ENCODE peak calls at places on chromosomes 2 and 18, in six cellular contexts. T, M, R, U, C and A are unnamed samples.

GRCh38 chr2:167935803-167936110 is 311.6 kb downstream of the STK39 start:
- DNase-seq in T (no peak), M (no peak), R (no peak), U (no peak), C (no peak), A (no peak)

GRCh38 chr2:239887604-239888003 is 137.5 kb downstream of the NDUFA10 start:
- DNase-seq in T (no peak), M (no peak), R (no peak), U (no peak), C (no peak), A (no peak)

GRCh38 chr2:33529771-33530481 is 53.5 kb downstream of the RASGRP3 start:
- DNase-seq in T (peak; percentile 12), M (peak; percentile 48), R (peak; percentile 25), U (no peak), C (peak; percentile 28), A (peak; percentile 12)

GRCh38 chr2:660477-661214 is 16.6 kb downstream of the TMEM18 start:
- DNase-seq in T (no peak), M (no peak), R (no peak), U (no peak), C (no peak), A (no peak)

GRCh38 chr2:378364-378763 is 90.5 kb upstream of the ALKAL2 start:
- DNase-seq in T (no peak), M (no peak), R (no peak), U (peak; percentile 61), C (no peak), A (no peak)

GRCh38 chr2:216915548-216916128 is 55.8 kb upstream of the TNP1 start:
- DNase-seq in T (no peak), M (no peak), R (no peak), U (no peak), C (no peak), A (no peak)

GRCh38 chr2:170843656-170844055 is 27.0 kb downstream of the GAD1 start:
- DNase-seq in T (peak; percentile 47), M (no peak), R (no peak), U (no peak), C (no peak), A (peak; percentile 71)

GRCh38 chr2:85794491-85795121 is 40.8 kb downstream of the ATOH8 start:
- DNase-seq in T (no peak), M (no peak), R (no peak), U (no peak), C (no peak), A (no peak)

GRCh38 chr2:23561088-23561487 is 176.1 kb downstream of the KLHL29 start:
- DNase-seq in T (no peak), M (no peak), R (no peak), U (no peak), C (no peak), A (no peak)

GRCh38 chr2:69013837-69014796 is 1.1 kb downstream of the ANTXR1 start:
- DNase-seq in T (peak; percentile 27), M (peak; percentile 67), R (no peak), U (no peak), C (no peak), A (no peak)

GRCh38 chr2:73359915-73360697 is 25.5 kb upstream of the ALMS1 start:
- DNase-seq in T (peak; percentile 10), M (no peak), R (peak; percentile 16), U (no peak), C (no peak), A (peak; percentile 7)

GRCh38 chr2:42793314-42794270 is 1.2 kb upstream of the HAAO start:
- DNase-seq in T (no peak), M (no peak), R (no peak), U (no peak), C (no peak), A (no peak)

GRCh38 chr2:190791347-190791982 is 89.2 kb upstream of the GLS start:
- DNase-seq in T (peak; percentile 93), M (no peak), R (peak; percentile 10), U (no peak), C (no peak), A (peak; percentile 64)

GRCh38 chr2:66446924-66447323 is 12.0 kb downstream of the MEIS1 start:
- DNase-seq in T (no peak), M (no peak), R (no peak), U (no peak), C (no peak), A (no peak)

GRCh38 chr18:3305354-3305762 is 43.4 kb downstream of the MYL12B start:
- DNase-seq in T (peak; percentile 21), M (peak; percentile 25), R (no peak), U (no peak), C (no peak), A (peak; percentile 77)

DNA sequence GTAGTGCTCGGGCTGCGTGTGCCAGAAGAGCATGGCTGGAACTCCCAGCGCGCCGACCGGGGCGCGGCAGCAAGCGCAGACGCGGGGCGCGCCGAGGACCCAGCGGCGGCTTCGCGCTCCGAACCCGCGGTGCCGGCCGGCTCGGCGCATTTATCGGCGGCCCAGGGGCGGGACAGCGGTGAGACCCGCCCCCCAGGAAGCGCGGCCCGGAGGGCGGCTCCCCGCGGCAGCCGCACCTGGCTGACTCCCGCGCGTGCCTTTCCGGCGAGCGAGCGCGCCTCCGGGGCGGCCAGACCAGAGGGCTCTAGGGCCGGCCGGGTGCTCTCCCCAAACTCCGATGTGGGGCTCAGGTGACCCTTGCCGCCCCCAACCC is at the start of gene TFCP2L1:
- DNase-seq in T (no peak), M (peak; percentile 43), R (peak; percentile 86), U (no peak), C (no peak), A (peak; percentile 22)
- TF ChIP-seq MYC in T (no peak), M (no peak), R (no peak), U (no peak), C (no peak), A (no peak)

GRCh38 chr18:50720281-50720680 is 99.5 kb downstream of the MRO start:
- DNase-seq in T (no peak), M (no peak), R (no peak), U (no peak), C (no peak), A (no peak)
- TF ChIP-seq MAX in T (no peak), M (no peak), R (no peak), U (no peak), C (no peak), A (no peak)

GRCh38 chr2:25310690-25310964 is 31.1 kb downstream of the DNMT3A start:
- DNase-seq in T (no peak), M (no peak), R (no peak), U (no peak), C (no peak), A (no peak)
- TF ChIP-seq CTCF in T (no peak), M (no peak), R (no peak), U (no peak), C (no peak), A (no peak)

GRCh38 chr2:149658553-149658952 is 71.0 kb upstream of the MMADHC start:
- DNase-seq in T (no peak), M (no peak), R (no peak), U (no peak), C (no peak), A (no peak)

GRCh38 chr2:149664896-149665295 is 77.3 kb upstream of the MMADHC start:
- DNase-seq in T (no peak), M (no peak), R (no peak), U (no peak), C (no peak), A (no peak)

GRCh38 chr2:149662556-149662955 is 75.0 kb upstream of the MMADHC start:
- DNase-seq in T (no peak), M (no peak), R (no peak), U (no peak), C (no peak), A (no peak)

GRCh38 chr2:149657393-149657792 is 69.8 kb upstream of the MMADHC start:
- DNase-seq in T (no peak), M (no peak), R (no peak), U (no peak), C (no peak), A (no peak)

DNA sequence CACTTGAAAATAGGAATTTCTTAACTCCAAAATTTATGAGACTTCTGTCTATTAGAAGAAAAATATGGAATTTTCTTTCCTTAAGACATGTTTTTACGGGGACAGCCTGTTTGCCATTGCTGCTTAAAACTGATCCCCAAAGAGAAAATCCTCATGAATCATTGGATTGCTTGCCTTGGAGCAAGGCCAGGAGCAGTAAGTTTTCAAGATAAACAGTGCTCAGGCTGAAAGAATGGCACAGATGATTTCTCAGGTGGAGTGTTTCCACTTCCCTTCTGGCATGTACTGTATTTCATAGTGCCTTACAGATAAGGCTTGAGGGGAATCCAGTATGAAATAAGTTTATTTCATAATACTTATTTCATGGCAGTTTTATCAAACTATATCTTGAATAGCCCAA is 74.3 kb upstream of the MMADHC start:
- DNase-seq in T (peak; percentile 91), M (peak; percentile 37), R (no peak), U (no peak), C (no peak), A (no peak)
- TF ChIP-seq MYC in T (no peak), M (no peak), R (no peak), U (no peak), C (no peak), A (no peak)

GRCh38 chr2:234873828-234874173 is 78.0 kb upstream of the SH3BP4 start:
- DNase-seq in T (peak; percentile 35), M (peak; percentile 33), R (no peak), U (no peak), C (no peak), A (no peak)
- TF ChIP-seq MAX in T (no peak), M (no peak), R (no peak), U (no peak), C (no peak), A (no peak)

GRCh38 chr2:226355600-226355999 is 444.0 kb downstream of the IRS1 start:
- DNase-seq in T (no peak), M (no peak), R (no peak), U (no peak), C (no peak), A (no peak)
- TF ChIP-seq CTCF in T (no peak), M (no peak), R (no peak), U (no peak), C (no peak), A (no peak)

GRCh38 chr18:72768681-72769229 is 99.0 kb downstream of the NETO1 start:
- DNase-seq in T (no peak), M (no peak), R (no peak), U (no peak), C (no peak), A (no peak)
- TF ChIP-seq MYC in T (no peak), M (no peak), R (no peak), U (no peak), C (no peak), A (no peak)

GRCh38 chr18:80233201-80233835 is 14.0 kb downstream of the PARD6G start:
- DNase-seq in T (no peak), M (no peak), R (no peak), U (no peak), C (no peak), A (no peak)

GRCh38 chr18:80232030-80232429 is 15.3 kb downstream of the PARD6G start:
- DNase-seq in T (no peak), M (no peak), R (no peak), U (no peak), C (no peak), A (no peak)

GRCh38 chr18:80234398-80234797 is 12.9 kb downstream of the PARD6G start:
- DNase-seq in T (no peak), M (no peak), R (no peak), U (no peak), C (no peak), A (no peak)

GRCh38 chr18:80232710-80233109 is 14.6 kb downstream of the PARD6G start:
- DNase-seq in T (no peak), M (no peak), R (no peak), U (no peak), C (no peak), A (no peak)

GRCh38 chr18:80233899-80234298 is 13.4 kb downstream of the PARD6G start:
- DNase-seq in T (no peak), M (no peak), R (no peak), U (no peak), C (no peak), A (no peak)
- TF ChIP-seq MAX in T (no peak), M (no peak), R (no peak), U (no peak), C (no peak), A (no peak)